ENCODE peak calls at places on chromosome 6, in seven cellular contexts. R is GM12878, P is Peyer's patch, B is right lobe of liver, A is heart left ventricle, Z is K562, N is body of pancreas. H is an unnamed sample.
A peak's percentile ranks its signal among the peaks of the same experiment; 100 is the strongest.

GRCh38 chr6:169936355-169936975 is 185.0 kb downstream of the ERMARD start:
- DNase-seq in R (no peak), P (no peak), B (no peak), A (no peak), Z (no peak), N (no peak), H (no peak)

GRCh38 chr6:116648161-116648560 is 20.4 kb downstream of the ZUP1 start:
- DNase-seq in R (no peak), P (no peak), B (no peak), A (no peak), Z (no peak), N (no peak), H (no peak)

GRCh38 chr6:156942266-156942665 is 165.1 kb downstream of the ARID1B start:
- DNase-seq in R (no peak), P (no peak), B (no peak), A (no peak), Z (peak; percentile 43), N (no peak), H (peak; percentile 18)

GRCh38 chr6:155690820-155691219 is 235.2 kb upstream of the NOX3 start:
- DNase-seq in R (no peak), P (no peak), B (no peak), A (no peak), Z (no peak), N (no peak), H (no peak)

GRCh38 chr6:56573142-56573541 is 69.5 kb downstream of the DST start:
- DNase-seq in R (no peak), P (no peak), B (no peak), A (no peak), Z (no peak), N (no peak), H (no peak)

GRCh38 chr6:33199687-33200233 is 705 bp downstream of the RXRB start:
- DNase-seq in R (no peak), P (peak; percentile 72), B (peak; percentile 89), A (peak; percentile 80), Z (peak; percentile 98), N (peak; percentile 84), H (peak; percentile 91)

GRCh38 chr6:123415844-123416468 is 220.8 kb downstream of the TRDN start:
- DNase-seq in R (no peak), P (peak; percentile 19), B (no peak), A (peak; percentile 43), Z (peak; percentile 66), N (peak; percentile 72), H (peak; percentile 72)

GRCh38 chr6:43989556-43990248 is 137.6 kb downstream of the MRPL14 start:
- DNase-seq in R (no peak), P (no peak), B (no peak), A (no peak), Z (no peak), N (no peak), H (no peak)

GRCh38 chr6:159130846-159131245 is 38.4 kb upstream of the FNDC1 start:
- DNase-seq in R (no peak), P (no peak), B (no peak), A (no peak), Z (no peak), N (no peak), H (no peak)

GRCh38 chr6:156455847-156456246 is 321.3 kb upstream of the ARID1B start:
- DNase-seq in R (no peak), P (no peak), B (no peak), A (no peak), Z (no peak), N (no peak), H (no peak)

GRCh38 chr6:146339716-146340115 is 203.9 kb upstream of the RAB32 start:
- DNase-seq in R (no peak), P (no peak), B (no peak), A (no peak), Z (no peak), N (no peak), H (no peak)

GRCh38 chr6:159097256-159097655 is 52.5 kb upstream of the TAGAP start:
- DNase-seq in R (no peak), P (no peak), B (no peak), A (no peak), Z (no peak), N (no peak), H (no peak)

GRCh38 chr6:6674872-6675271 is 86.4 kb downstream of the LY86 start:
- DNase-seq in R (no peak), P (no peak), B (no peak), A (no peak), Z (peak; percentile 73), N (no peak), H (peak; percentile 39)

GRCh38 chr6:116410945-116411623 is 40.3 kb downstream of the DSE start:
- DNase-seq in R (no peak), P (no peak), B (no peak), A (peak; percentile 50), Z (no peak), N (no peak), H (no peak)

GRCh38 chr6:30722280-30723112 is 2.3 kb downstream of the TUBB start:
- DNase-seq in R (no peak), P (peak; percentile 81), B (peak; percentile 79), A (peak; percentile 74), Z (peak; percentile 92), N (peak; percentile 85), H (peak; percentile 84)

GRCh38 chr6:78605909-78606446 is 261.4 kb upstream of the IRAK1BP1 start:
- DNase-seq in R (no peak), P (no peak), B (no peak), A (no peak), Z (no peak), N (no peak), H (no peak)

GRCh38 chr6:42224222-42225042 is 6.8 kb upstream of the MRPS10 start:
- DNase-seq in R (peak; percentile 94), P (no peak), B (no peak), A (no peak), Z (peak; percentile 50), N (no peak), H (peak; percentile 47)

GRCh38 chr6:154951400-154952200 is 43.5 kb upstream of the TIAM2 start:
- DNase-seq in R (peak; percentile 28), P (peak; percentile 66), B (no peak), A (no peak), Z (peak; percentile 33), N (no peak), H (peak; percentile 8)

GRCh38 chr6:142207265-142207877 is 60.3 kb downstream of the VTA1 start:
- DNase-seq in R (no peak), P (peak; percentile 18), B (peak; percentile 46), A (no peak), Z (peak; percentile 68), N (peak; percentile 64), H (peak; percentile 76)

GRCh38 chr6:106973018-106973840 is 1.3 kb downstream of the CD24 start:
- DNase-seq in R (no peak), P (peak; percentile 60), B (peak; percentile 35), A (no peak), Z (no peak), N (peak; percentile 61), H (no peak)

GRCh38 chr6:140064371-140064770 is 689.9 kb upstream of the CITED2 start:
- DNase-seq in R (no peak), P (no peak), B (no peak), A (no peak), Z (no peak), N (no peak), H (no peak)

GRCh38 chr6:15544321-15544900 is 118.4 kb downstream of the DTNBP1 start:
- DNase-seq in R (no peak), P (no peak), B (no peak), A (no peak), Z (no peak), N (no peak), H (no peak)

GRCh38 chr6:153024401-153025017 is 22.0 kb upstream of the MTRF1L start:
- DNase-seq in R (peak; percentile 45), P (no peak), B (no peak), A (no peak), Z (peak; percentile 80), N (peak; percentile 46), H (peak; percentile 77)

GRCh38 chr6:97697450-97697849 is 414.4 kb upstream of the MMS22L start:
- DNase-seq in R (no peak), P (no peak), B (no peak), A (no peak), Z (no peak), N (no peak), H (no peak)

DNA sequence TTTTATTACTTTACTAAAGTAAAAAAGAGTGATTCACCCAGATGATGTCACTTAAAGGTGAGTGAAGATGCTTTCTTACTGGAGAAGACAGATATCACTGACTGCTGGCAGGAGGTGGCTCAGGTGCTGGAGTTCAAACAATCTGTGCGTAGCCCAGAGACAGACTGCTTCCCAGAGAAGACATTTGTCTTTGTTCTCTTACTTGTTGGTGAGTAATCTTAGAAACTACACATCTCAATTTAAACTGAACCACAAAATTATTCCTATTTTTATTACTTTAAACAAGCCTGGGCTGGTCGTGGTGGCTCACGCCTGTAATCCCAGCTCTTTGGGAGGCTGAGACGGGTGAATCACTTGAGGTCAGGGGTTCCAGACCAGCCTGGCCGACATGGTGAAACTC is 92.2 kb downstream of the CEP162 start:
- DNase-seq in R (no peak), P (no peak), B (no peak), A (no peak), Z (no peak), N (no peak), H (no peak)
- TF ChIP-seq POLR2A in R (no peak), P (no peak), B (no peak), A (no peak), Z (no peak), N (no peak), H (no peak)

DNA sequence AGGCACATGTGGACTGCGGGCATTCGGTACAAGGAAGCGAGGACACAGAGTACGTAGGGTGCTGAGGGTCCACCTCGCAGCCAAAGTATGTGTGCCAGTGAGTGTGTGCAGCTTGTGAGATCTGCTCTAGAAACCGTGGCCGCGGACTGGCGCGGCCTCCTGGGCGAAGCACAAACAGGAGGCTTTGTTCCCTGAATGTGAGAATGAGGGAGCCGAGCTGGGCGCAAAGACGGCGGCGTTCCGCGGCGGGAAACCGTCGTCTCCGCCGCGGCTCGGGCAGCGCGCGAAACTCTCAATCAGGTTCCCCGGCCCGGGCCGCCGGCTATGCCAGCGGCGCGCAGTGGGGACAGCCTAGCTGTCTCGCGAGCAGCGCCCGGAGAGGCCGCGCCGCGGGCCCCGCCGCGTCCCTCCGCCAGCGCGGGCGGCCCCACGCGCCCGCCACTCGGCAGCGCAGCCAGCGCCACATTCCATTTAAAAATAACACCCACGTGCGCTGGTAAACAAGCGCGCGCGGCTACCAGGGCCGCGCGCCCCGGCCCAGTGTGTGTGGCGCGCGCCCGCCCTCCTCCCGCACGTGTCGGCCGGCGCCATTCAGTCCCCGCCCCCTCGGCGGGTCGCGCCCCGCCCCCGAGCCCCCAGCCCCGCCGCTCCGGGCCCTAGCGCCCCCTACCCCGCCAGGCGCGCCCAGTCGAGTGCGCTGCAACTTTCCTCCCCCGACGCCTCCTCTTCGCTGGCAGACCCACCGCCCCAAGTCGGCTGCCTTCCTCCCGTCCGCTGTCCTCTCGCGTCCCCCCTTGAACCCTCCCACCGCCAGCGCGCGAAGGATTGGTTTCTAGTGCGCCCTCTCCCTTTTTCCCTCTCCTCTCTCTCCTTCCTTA is 3.0 kb upstream of the FOXO3 start:
- DNase-seq in R (no peak), P (peak; percentile 83), B (peak; percentile 78), A (peak; percentile 75), Z (peak; percentile 78), N (peak; percentile 88), H (peak; percentile 87)
- TF ChIP-seq POLR2A in R (no peak), P (no peak), B (peak; percentile 49), A (peak; percentile 19), Z (peak; percentile 61), N (no peak), H (no peak)

GRCh38 chr6:17987576-17988421 is at the start of gene KIF13A:
- DNase-seq in R (no peak), P (peak; percentile 44), B (peak; percentile 74), A (peak; percentile 80), Z (peak; percentile 77), N (peak; percentile 77), H (peak; percentile 78)
- TF ChIP-seq POLR2A in R (peak; percentile 22), P (no peak), B (peak; percentile 72), A (peak; percentile 52), Z (peak; percentile 51), N (peak; percentile 34), H (peak; percentile 17)

GRCh38 chr6:2855061-2855519 is 13.4 kb upstream of the SERPINB1 start:
- DNase-seq in R (no peak), P (no peak), B (no peak), A (no peak), Z (no peak), N (no peak), H (no peak)
- TF ChIP-seq POLR2A in R (peak; percentile 24), P (no peak), B (no peak), A (no peak), Z (no peak), N (no peak), H (no peak)

H was measured in erythroblast.